ENCODE peak calls at places on chromosome 2, in ten cellular contexts. Q is left ventricle myocardium inferior; L is neural progenitor cell; U is CD4-positive, alpha-beta T cell; E is ovary; A is gastrocnemius medialis; R is prostate gland; W is fibroblast of lung; P is GM23338; I is AG04450. F is an unnamed sample.

GRCh38 chr2:221969087-221969829 is 329.5 kb downstream of the PAX3 start:
- DNase-seq in L (peak; percentile 67), I (peak; percentile 6), W (peak; percentile 69), P (peak; percentile 65), R (no peak), A (no peak), E (no peak), Q (no peak), U (no peak), F (no peak)

GRCh38 chr2:221070106-221070505 is 502.0 kb downstream of the EPHA4 start:
- DNase-seq in P (no peak), L (no peak), U (no peak), I (no peak), Q (no peak), R (no peak), E (no peak), W (no peak), A (no peak), F (no peak)

GRCh38 chr2:37895135-37895534 is 30.0 kb upstream of the RMDN2 start:
- DNase-seq in W (no peak), Q (no peak), A (no peak), R (no peak), P (no peak), L (no peak), I (no peak), U (no peak), E (no peak), F (no peak)

GRCh38 chr2:211085056-211085680 is 528.8 kb downstream of the CPS1 start:
- DNase-seq in E (no peak), P (peak; percentile 77), R (no peak), U (no peak), I (no peak), L (peak; percentile 57), A (no peak), W (peak; percentile 27), Q (no peak), F (no peak)

GRCh38 chr2:28408764-28409599 is 16.3 kb downstream of the FOSL2 start:
- DNase-seq in E (no peak), Q (no peak), P (no peak), W (peak; percentile 69), A (peak; percentile 49), I (no peak), L (no peak), R (no peak), U (peak; percentile 48), F (peak; percentile 93)

GRCh38 chr2:20580690-20581437 is 70.0 kb downstream of the HS1BP3 start:
- DNase-seq in A (no peak), R (no peak), U (no peak), Q (peak; percentile 12), I (no peak), P (no peak), L (no peak), W (no peak), E (no peak), F (peak; percentile 17)

GRCh38 chr2:63537306-63537705 is 51.0 kb downstream of the WDPCP start:
- DNase-seq in Q (no peak), I (no peak), P (no peak), A (no peak), W (no peak), L (no peak), U (no peak), R (no peak), E (no peak), F (no peak)

GRCh38 chr2:135701442-135701841 is 40.2 kb upstream of the UBXN4 start:
- DNase-seq in I (no peak), W (peak; percentile 63), U (no peak), A (no peak), E (no peak), L (no peak), R (no peak), Q (no peak), P (no peak), F (no peak)

GRCh38 chr2:196677404-196677803 is 37.9 kb downstream of the CCDC150 start:
- DNase-seq in A (no peak), Q (no peak), L (no peak), U (no peak), R (no peak), E (no peak), W (peak; percentile 56), P (no peak), I (peak; percentile 23), F (no peak)

GRCh38 chr2:4992226-4992625 is 700.0 kb upstream of the SOX11 start:
- DNase-seq in R (no peak), W (peak; percentile 23), I (no peak), Q (no peak), E (no peak), P (peak; percentile 3), A (no peak), U (no peak), L (peak; percentile 16), F (no peak)
- TF ChIP-seq CTCF in R (no peak), W (no peak), I (no peak), Q (peak; percentile 49), E (no peak), P (peak; percentile 54), A (no peak), U (no peak), L (peak; percentile 35), F (peak; percentile 44)

GRCh38 chr2:99891358-99891757 is 251.0 kb downstream of the AFF3 start:
- DNase-seq in E (no peak), Q (no peak), U (no peak), P (no peak), W (no peak), I (no peak), R (no peak), L (no peak), A (no peak), F (no peak)
- H3K27ac ChIP-seq in E (no peak overlapping the region), Q (peak overlapping the region; percentile 46), U (no peak overlapping the region), P (no peak overlapping the region), W (no peak overlapping the region), I (no peak overlapping the region), R (no peak overlapping the region), L (no peak overlapping the region), A (no peak overlapping the region), F (no peak overlapping the region)

DNA sequence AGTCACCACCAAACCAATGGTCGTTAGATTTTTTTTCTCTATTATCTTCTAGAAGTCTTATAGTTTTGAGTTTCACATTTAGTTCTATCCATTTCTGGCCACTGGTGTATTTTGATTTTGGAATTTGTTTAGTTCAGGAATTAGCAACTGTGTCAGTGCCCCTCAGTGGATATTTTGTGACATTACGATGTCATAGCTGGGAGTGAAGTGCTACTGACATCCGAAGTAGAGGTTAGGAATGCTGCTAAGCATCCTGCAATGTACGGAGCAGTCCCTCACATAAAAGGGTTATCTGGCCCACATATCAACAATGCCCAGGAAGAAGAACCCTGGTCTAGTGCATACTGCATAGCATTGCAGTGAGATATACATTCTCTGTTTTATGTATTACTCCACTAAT is 157.4 kb upstream of the RGPD4 start:
- DNase-seq in R (no peak), I (no peak), U (no peak), A (no peak), W (no peak), P (peak; percentile 15), Q (no peak), E (no peak), L (peak; percentile 24), F (no peak)
- TF ChIP-seq CTCF in R (no peak), I (no peak), U (no peak), A (no peak), W (peak; percentile 31), P (peak; percentile 39), Q (peak; percentile 48), E (no peak), L (peak; percentile 42), F (peak; percentile 49)

GRCh38 chr2:229636568-229636967 is 77.8 kb downstream of the DNER start:
- DNase-seq in E (no peak), R (no peak), W (no peak), A (no peak), I (no peak), P (peak; percentile 69), U (no peak), L (no peak), Q (no peak), F (no peak)

GRCh38 chr2:229634574-229635185 is 79.7 kb downstream of the DNER start:
- DNase-seq in I (no peak), W (no peak), L (peak; percentile 77), R (no peak), Q (no peak), U (no peak), A (no peak), E (no peak), P (peak; percentile 74), F (no peak)

GRCh38 chr2:229629039-229629438 is 85.3 kb downstream of the DNER start:
- DNase-seq in P (no peak), Q (no peak), E (no peak), I (no peak), U (no peak), R (no peak), W (no peak), L (no peak), A (no peak), F (no peak)

GRCh38 chr2:229627728-229628127 is 86.6 kb downstream of the DNER start:
- DNase-seq in Q (no peak), I (no peak), L (no peak), P (no peak), W (no peak), U (no peak), R (no peak), A (no peak), E (no peak), F (no peak)

GRCh38 chr2:229633546-229633945 is 80.8 kb downstream of the DNER start:
- DNase-seq in L (no peak), I (no peak), U (no peak), Q (no peak), R (no peak), W (no peak), E (no peak), P (no peak), A (no peak), F (no peak)
- H3K27ac ChIP-seq in L (no peak overlapping the region), I (no peak overlapping the region), U (no peak overlapping the region), Q (no peak overlapping the region), R (no peak overlapping the region), W (no peak overlapping the region), E (no peak overlapping the region), P (no peak overlapping the region), A (no peak overlapping the region), F (no peak overlapping the region)

DNA sequence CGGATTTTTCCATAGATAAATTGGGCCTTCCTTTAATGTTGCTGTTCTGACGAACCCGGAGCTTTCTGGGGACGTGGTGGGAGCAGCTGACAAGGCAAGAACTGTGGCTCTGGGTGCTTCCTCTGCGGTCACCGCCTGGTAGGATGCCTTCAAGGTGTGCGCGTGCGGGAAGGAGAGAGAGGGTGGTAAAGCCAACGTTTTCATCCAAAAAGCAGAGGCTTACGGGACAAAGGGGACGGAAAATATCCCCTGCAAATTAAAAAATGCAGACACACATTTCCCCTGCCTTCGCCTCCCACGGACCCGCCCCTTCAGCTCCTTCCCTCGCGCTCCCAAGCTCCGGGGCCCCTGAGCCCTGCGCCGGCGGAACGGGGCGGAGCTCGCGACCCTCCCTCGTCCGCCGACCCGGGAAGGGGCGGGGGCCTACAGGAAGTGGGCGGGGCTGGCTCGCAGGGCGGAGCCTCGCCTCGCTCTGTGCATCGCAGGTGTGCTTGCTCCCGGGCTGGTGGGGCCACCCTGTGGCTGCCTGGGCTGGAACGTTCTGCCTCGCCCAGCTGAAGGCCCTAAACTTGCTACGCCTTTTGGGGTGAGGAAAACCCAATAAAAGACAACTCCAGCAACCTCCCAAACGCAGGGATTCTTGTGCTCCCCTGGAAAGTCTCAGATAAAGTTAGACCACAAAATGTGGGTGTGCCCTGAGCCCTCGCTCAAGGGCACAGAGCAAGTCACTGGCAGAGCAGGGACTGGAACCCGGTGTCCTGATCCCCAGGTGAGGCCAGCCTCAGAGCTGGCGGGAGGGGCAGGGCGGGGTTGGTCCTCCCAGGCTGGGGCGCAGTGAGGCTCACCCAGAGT is 25.4 kb upstream of the SLC66A3 start:
- DNase-seq in L (peak; percentile 93), U (peak; percentile 73), Q (peak; percentile 41), E (peak; percentile 65), A (no peak), P (peak; percentile 93), R (peak; percentile 76), W (no peak), I (no peak), F (no peak)
- TF ChIP-seq CTCF in L (peak; percentile 56), U (peak; percentile 69), Q (peak; percentile 39), E (no peak), A (no peak), P (peak; percentile 86), R (no peak), W (no peak), I (peak; percentile 15), F (peak; percentile 80)